ENCODE peak calls at places on chromosomes 1 and 21, in eight cellular contexts. E is fibroblast of lung; G is endothelial cell; A is lung; U is fibroblast of pulmonary artery; V is A549; B is heart left ventricle; J is CD8-positive, alpha-beta T cell. H is an unnamed sample.

GRCh38 chr1:86972262-86972661 is 57.8 kb downstream of the HS2ST1 start:
- DNase-seq in U (no peak), G (no peak), V (no peak), J (no peak), B (no peak), E (no peak), A (no peak), H (no peak)

GRCh38 chr1:38283736-38284470 is 237.3 kb upstream of the POU3F1 start:
- DNase-seq in A (peak; percentile 26), J (no peak), B (no peak), E (no peak), G (no peak), V (no peak), U (no peak), H (no peak)

GRCh38 chr21:21828130-21828529 is 829.9 kb downstream of the NCAM2 start:
- DNase-seq in U (no peak), J (no peak), G (no peak), A (no peak), V (no peak), B (no peak), E (no peak), H (no peak)

GRCh38 chr1:25683731-25684130 is 67.1 kb downstream of the MAN1C1 start:
- DNase-seq in J (no peak), V (no peak), G (no peak), U (peak; percentile 55), A (no peak), B (no peak), E (peak; percentile 85), H (no peak)

GRCh38 chr1:158286966-158287365 is 2.8 kb upstream of the CD1C start:
- DNase-seq in B (no peak), G (no peak), E (no peak), V (no peak), U (no peak), A (no peak), J (no peak), H (no peak)

GRCh38 chr1:207009182-207009850 is 23.2 kb downstream of the C1orf116 start:
- DNase-seq in V (no peak), G (no peak), J (no peak), B (no peak), E (no peak), A (no peak), U (no peak), H (peak; percentile 37)

GRCh38 chr1:64505944-64506658 is 36.2 kb downstream of the CACHD1 start:
- DNase-seq in J (peak; percentile 27), V (no peak), E (peak; percentile 31), G (no peak), U (no peak), B (no peak), A (peak; percentile 47), H (peak; percentile 63)

GRCh38 chr1:28067523-28068090 is 20.8 kb downstream of the EYA3 start:
- DNase-seq in V (no peak), J (no peak), G (no peak), B (no peak), E (peak; percentile 28), A (no peak), U (peak; percentile 13), H (no peak)

GRCh38 chr1:180515857-180516388 is 13.5 kb upstream of the ACBD6 start:
- DNase-seq in U (peak; percentile 90), E (peak; percentile 69), V (peak; percentile 84), G (peak; percentile 73), B (peak; percentile 69), J (peak; percentile 58), A (peak; percentile 75), H (peak; percentile 72)

GRCh38 chr1:170931650-170932049 is 3.7 kb upstream of the MROH9 start:
- DNase-seq in U (no peak), G (no peak), V (no peak), B (no peak), E (no peak), A (no peak), J (no peak), H (no peak)
- TF ChIP-seq CTCF in U (no peak), G (no peak), V (no peak), B (no peak), E (no peak), A (no peak), J (no peak), H (no peak)

GRCh38 chr1:19220080-19220846 is 10.2 kb upstream of the UBR4 start:
- DNase-seq in V (no peak), U (no peak), J (no peak), B (no peak), A (no peak), G (no peak), E (no peak), H (no peak)

GRCh38 chr1:19222573-19222972 is 12.5 kb upstream of the UBR4 start:
- DNase-seq in U (no peak), B (no peak), A (no peak), V (no peak), E (no peak), J (no peak), G (no peak), H (no peak)

GRCh38 chr1:19220991-19221390 is 10.9 kb upstream of the UBR4 start:
- DNase-seq in G (no peak), J (no peak), B (no peak), V (no peak), A (no peak), E (no peak), U (peak; percentile 81), H (no peak)

GRCh38 chr1:19222979-19223824 is 13.1 kb upstream of the UBR4 start:
- DNase-seq in E (peak; percentile 41), B (no peak), G (no peak), V (no peak), A (no peak), J (no peak), U (no peak), H (no peak)

GRCh38 chr1:19219451-19219850 is 9.4 kb upstream of the UBR4 start:
- DNase-seq in B (no peak), J (no peak), U (no peak), E (peak; percentile 7), V (no peak), A (no peak), G (no peak), H (no peak)
- TF ChIP-seq CTCF in B (no peak), J (no peak), U (no peak), E (no peak), V (no peak), A (no peak), G (no peak), H (no peak)

GRCh38 chr1:4271338-4271998 is 371.4 kb upstream of the C1orf174 start:
- DNase-seq in V (no peak), E (no peak), B (no peak), J (no peak), G (no peak), U (no peak), A (no peak), H (no peak)

GRCh38 chr1:4270651-4271337 is 370.7 kb upstream of the C1orf174 start:
- DNase-seq in J (no peak), E (no peak), G (no peak), U (no peak), V (no peak), B (no peak), A (no peak), H (no peak)

GRCh38 chr1:4268262-4268889 is 368.3 kb upstream of the C1orf174 start:
- DNase-seq in A (no peak), V (no peak), J (no peak), U (no peak), B (no peak), E (no peak), G (no peak), H (no peak)

GRCh38 chr1:4267381-4268261 is 367.5 kb upstream of the C1orf174 start:
- DNase-seq in J (no peak), V (peak; percentile 35), G (no peak), E (no peak), A (no peak), U (no peak), B (no peak), H (no peak)

GRCh38 chr1:4268890-4269286 is 368.8 kb upstream of the C1orf174 start:
- DNase-seq in U (no peak), A (no peak), G (no peak), V (no peak), B (no peak), E (no peak), J (no peak), H (no peak)
- TF ChIP-seq CTCF in U (no peak), A (no peak), G (no peak), V (no peak), B (no peak), E (no peak), J (no peak), H (no peak)

DNA sequence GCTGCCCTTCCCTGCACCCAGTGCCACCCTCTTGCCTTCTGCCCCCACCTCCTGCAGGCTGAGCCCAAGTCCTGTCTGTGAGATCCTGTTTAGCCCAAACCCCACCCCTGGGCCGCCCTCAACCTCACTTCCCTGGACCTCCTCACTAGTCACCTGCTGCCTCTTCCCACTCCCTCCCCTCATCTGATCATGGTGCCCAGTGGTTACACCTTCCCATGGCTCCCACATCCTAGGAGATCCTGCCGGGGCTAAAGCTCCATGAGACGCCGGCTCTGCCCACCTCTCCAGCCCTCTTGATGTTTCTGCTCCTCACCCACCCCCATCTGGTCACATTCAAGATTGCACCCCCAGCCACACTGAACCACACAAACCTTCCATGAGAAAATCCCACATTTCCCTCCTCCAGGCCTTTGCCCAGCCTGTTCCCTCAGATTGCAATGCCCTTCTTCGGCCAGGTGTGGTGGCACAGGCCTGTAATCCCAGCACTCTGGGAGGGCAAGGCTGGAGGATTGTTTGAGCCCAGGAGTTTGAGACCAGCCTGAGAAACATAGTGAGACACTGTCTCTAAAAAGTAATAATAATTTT is 17.0 kb downstream of the TTC39A start:
- DNase-seq in G (peak; percentile 46), V (peak; percentile 33), U (no peak), A (no peak), E (no peak), J (no peak), B (no peak), H (no peak)
- TF ChIP-seq CTCF in G (peak; percentile 56), V (no peak), U (peak; percentile 14), A (no peak), E (no peak), J (no peak), B (peak; percentile 6), H (peak; percentile 23)